ENCODE peak calls at places on chromosomes 3 and 15, in ten cellular contexts. G, I, S, N, V, D, R, Q, Z and T are unnamed samples.

GRCh38 chr3:8343058-8343457 is 158.6 kb upstream of the LMCD1 start:
- DNase-seq in N (no peak), Z (no peak), Q (no peak), V (no peak), R (no peak), S (no peak), D (no peak), I (no peak), G (no peak), T (no peak)

GRCh38 chr3:107294117-107294516 is 83.1 kb upstream of the CCDC54 start:
- DNase-seq in R (no peak), S (no peak), Q (no peak), N (no peak), G (no peak), I (no peak), D (no peak), V (no peak), Z (no peak), T (no peak)

GRCh38 chr15:43268111-43269105 is 1.7 kb upstream of the TGM5 start:
- DNase-seq in V (no peak), D (peak), I (no peak), S (peak), R (no peak), Z (no peak), N (no peak), Q (no peak), G (no peak), T (no peak)

GRCh38 chr15:49467782-49468181 is 44.7 kb downstream of the FGF7 start:
- DNase-seq in R (no peak), N (no peak), G (no peak), Z (no peak), Q (no peak), S (no peak), I (no peak), D (no peak), V (no peak), T (no peak)

GRCh38 chr3:183306798-183307671 is 54.0 kb downstream of the B3GNT5 start:
- DNase-seq in R (peak), Z (peak), N (peak), D (no peak), G (peak), Q (peak), I (peak), V (peak), S (peak), T (peak)

GRCh38 chr15:80929225-80929624 is 60.4 kb downstream of the MESD start:
- DNase-seq in Q (peak), Z (no peak), I (no peak), V (no peak), D (no peak), G (peak), N (no peak), S (no peak), R (no peak), T (no peak)

GRCh38 chr3:64651791-64652241 is 36.0 kb downstream of the ADAMTS9 start:
- DNase-seq in Q (no peak), S (peak), Z (no peak), R (no peak), G (no peak), D (no peak), I (no peak), N (no peak), V (no peak), T (no peak)

GRCh38 chr3:174329321-174329720 is 529.8 kb upstream of the NAALADL2 start:
- DNase-seq in I (no peak), N (no peak), R (no peak), D (no peak), S (no peak), V (no peak), G (no peak), Q (peak), Z (no peak), T (no peak)

GRCh38 chr3:129028866-129029265 is 27.8 kb downstream of the EFCC1 start:
- DNase-seq in Z (no peak), I (no peak), Q (no peak), N (no peak), V (no peak), D (no peak), G (no peak), R (no peak), S (no peak), T (no peak)

GRCh38 chr3:42544492-42545283 is 37.1 kb downstream of the SEC22C start:
- DNase-seq in I (peak), Z (peak), Q (no peak), G (no peak), D (no peak), S (no peak), N (peak), R (peak), V (peak), T (no peak)

GRCh38 chr3:188884299-188885043 is 287.3 kb upstream of the TPRG1 start:
- DNase-seq in Z (no peak), D (no peak), G (no peak), V (no peak), S (no peak), I (no peak), R (no peak), N (no peak), Q (no peak), T (no peak)

GRCh38 chr3:188888321-188889056 is 283.3 kb upstream of the TPRG1 start:
- DNase-seq in G (no peak), R (no peak), D (no peak), V (no peak), N (no peak), S (no peak), Z (no peak), I (no peak), Q (no peak), T (no peak)

GRCh38 chr3:188890572-188891270 is 281.1 kb upstream of the TPRG1 start:
- DNase-seq in D (no peak), Q (peak), I (no peak), G (no peak), V (no peak), S (no peak), Z (no peak), N (no peak), R (no peak), T (no peak)

DNA sequence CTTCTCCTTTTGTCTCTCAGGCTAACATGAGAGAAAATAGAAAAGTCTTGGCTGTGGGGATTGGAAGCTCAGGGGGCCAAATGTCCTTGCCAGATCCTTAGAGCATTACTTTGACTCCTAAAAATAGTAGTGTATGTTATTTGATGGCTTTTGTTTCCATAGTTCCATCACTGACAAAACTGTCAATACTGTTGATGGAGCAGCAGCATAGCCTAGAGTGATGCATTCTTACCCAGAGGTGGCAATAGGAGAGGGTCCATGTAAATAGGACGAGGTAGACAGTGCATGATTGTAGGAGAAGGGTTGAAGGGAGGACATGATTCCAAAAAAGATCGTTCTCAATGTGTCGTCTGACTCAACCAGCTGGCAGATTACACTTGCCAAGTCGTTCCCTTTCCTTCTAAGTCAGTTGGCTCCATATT is 282.7 kb upstream of the TPRG1 start:
- DNase-seq in R (peak), D (no peak), Q (no peak), S (no peak), I (no peak), N (no peak), G (no peak), V (no peak), Z (no peak), T (peak)
- H3K27ac ChIP-seq in R (peak), D (no peak), Q (no peak), S (no peak), I (no peak), N (peak), G (no peak), V (no peak), Z (no peak), T (no peak)

GRCh38 chr15:92808611-92809063 is 91.5 kb upstream of the CHD2 start:
- DNase-seq in S (peak), Q (peak), V (peak), D (no peak), N (peak), Z (peak), R (peak), G (peak), I (peak), T (no peak)

GRCh38 chr15:92809064-92809879 is 90.9 kb upstream of the CHD2 start:
- DNase-seq in G (peak), S (peak), D (peak), R (peak), N (peak), Z (peak), I (peak), Q (peak), V (peak), T (peak)

GRCh38 chr15:92805080-92805708 is 94.9 kb upstream of the CHD2 start:
- DNase-seq in S (no peak), I (peak), G (no peak), Z (no peak), R (no peak), V (no peak), N (no peak), Q (no peak), D (no peak), T (no peak)

GRCh38 chr15:92807971-92808571 is 92.1 kb upstream of the CHD2 start:
- DNase-seq in N (no peak), G (peak), Q (no peak), S (peak), V (no peak), D (no peak), R (peak), I (peak), Z (peak), T (no peak)

GRCh38 chr15:92806763-92807162 is 93.4 kb upstream of the CHD2 start:
- DNase-seq in V (no peak), I (peak), S (no peak), R (peak), G (no peak), D (no peak), Z (no peak), N (no peak), Q (no peak), T (no peak)
- H3K27ac ChIP-seq in V (peak), I (peak), S (no peak), R (peak), G (no peak), D (no peak), Z (no peak), N (no peak), Q (no peak), T (no peak)

GRCh38 chr3:124836448-124836847 is 50.7 kb downstream of the ITGB5 start:
- DNase-seq in R (no peak), D (no peak), Z (no peak), Q (no peak), I (no peak), N (no peak), S (no peak), V (no peak), G (no peak), T (no peak)

GRCh38 chr3:124837730-124838186 is 49.4 kb downstream of the ITGB5 start:
- DNase-seq in I (no peak), R (peak), D (no peak), Q (peak), V (no peak), N (peak), S (peak), G (peak), Z (peak), T (no peak)

GRCh38 chr3:124834723-124835718 is 52.1 kb downstream of the ITGB5 start:
- DNase-seq in Q (peak), G (peak), R (peak), I (peak), V (no peak), D (no peak), S (peak), Z (peak), N (peak), T (no peak)

GRCh38 chr3:124838963-124839362 is 48.2 kb downstream of the ITGB5 start:
- DNase-seq in S (no peak), R (no peak), G (no peak), Q (no peak), N (no peak), I (no peak), D (no peak), V (no peak), Z (no peak), T (no peak)

DNA sequence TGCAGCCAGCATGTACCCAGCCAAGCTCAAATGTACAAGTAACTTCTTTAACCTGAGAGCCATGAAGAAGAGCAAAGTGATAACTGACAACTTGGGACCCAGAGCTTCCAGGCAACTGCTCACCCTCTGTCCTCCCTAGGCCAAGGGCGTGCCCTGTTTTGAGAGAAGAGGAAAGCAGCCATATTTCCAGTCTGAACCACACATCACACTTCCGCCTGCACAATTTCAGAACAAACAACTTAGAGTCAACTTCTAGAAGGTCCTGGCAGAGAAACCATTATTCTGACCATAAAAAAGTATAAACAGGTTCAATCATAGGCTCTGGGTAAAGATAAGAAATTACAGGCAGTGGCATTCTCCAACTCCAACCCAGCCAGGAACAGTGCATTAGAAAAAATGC is 50.1 kb downstream of the ITGB5 start:
- DNase-seq in N (no peak), D (no peak), V (no peak), S (no peak), G (no peak), Q (no peak), Z (peak), I (no peak), R (no peak), T (no peak)
- H3K27ac ChIP-seq in N (peak), D (no peak), V (peak), S (peak), G (peak), Q (no peak), Z (peak), I (peak), R (peak), T (no peak)

GRCh38 chr3:31590650-31591049 is 57.9 kb downstream of the STT3B start:
- DNase-seq in V (no peak), D (no peak), G (no peak), R (no peak), Z (no peak), N (no peak), I (no peak), Q (no peak), S (no peak), T (no peak)

GRCh38 chr3:31596176-31596575 is 63.5 kb downstream of the STT3B start:
- DNase-seq in N (no peak), Q (no peak), R (no peak), G (no peak), S (no peak), V (no peak), Z (no peak), D (no peak), I (no peak), T (no peak)

GRCh38 chr3:31589228-31589627 is 56.5 kb downstream of the STT3B start:
- DNase-seq in I (no peak), Z (no peak), D (no peak), Q (no peak), S (no peak), V (no peak), G (no peak), N (no peak), R (no peak), T (no peak)

DNA sequence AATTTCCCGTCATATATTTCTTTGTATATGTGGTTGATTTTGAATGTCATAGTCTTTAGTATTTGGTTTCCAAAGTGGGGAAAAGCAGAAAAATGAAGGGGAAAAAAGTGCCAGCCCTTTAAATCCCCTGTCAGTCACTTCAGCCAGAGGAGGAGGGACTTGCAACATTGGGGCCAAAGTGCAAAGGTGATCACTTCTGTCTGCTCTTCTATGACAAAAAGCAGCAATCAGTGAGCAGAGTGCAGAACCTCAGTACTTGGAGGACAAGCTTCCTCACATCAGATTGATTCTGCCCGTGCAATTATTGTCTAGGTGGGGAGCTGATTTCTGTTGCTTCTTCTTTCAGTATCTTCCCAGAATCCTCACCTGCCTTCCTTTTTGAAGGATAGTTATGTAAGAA is 60.0 kb downstream of the STT3B start:
- DNase-seq in S (no peak), I (no peak), V (no peak), G (no peak), Z (peak), N (no peak), R (no peak), D (no peak), Q (no peak), T (no peak)
- H3K27ac ChIP-seq in S (no peak), I (no peak), V (no peak), G (no peak), Z (no peak), N (no peak), R (no peak), D (no peak), Q (no peak), T (no peak)

GRCh38 chr15:95365615-95366107 is 964.8 kb upstream of the NR2F2 start:
- DNase-seq in G (no peak), I (no peak), V (no peak), Q (peak), D (peak), Z (no peak), N (peak), R (peak), S (peak), T (no peak)
- H3K27ac ChIP-seq in G (no peak), I (no peak), V (peak), Q (peak), D (no peak), Z (no peak), N (no peak), R (peak), S (no peak), T (no peak)

GRCh38 chr15:71437919-71438318 is 322.6 kb downstream of the THSD4 start:
- DNase-seq in N (no peak), V (peak), S (no peak), R (no peak), D (no peak), Z (no peak), I (peak), Q (no peak), G (no peak), T (no peak)
- H3K27ac ChIP-seq in N (peak), V (no peak), S (no peak), R (no peak), D (no peak), Z (no peak), I (peak), Q (peak), G (peak), T (no peak)